ENCODE peak calls at places on chromosomes 6 and 20, in six cellular contexts. One of them, this sample, is unnamed.

GRCh38 chr6:79040083-79040482 is 38.0 kb downstream of the PHIP start:
- DNase-seq in NCI-H446: no peak
- DNase-seq in RWPE2: no peak
- DNase-seq in GM04504: no peak
- DNase-seq in RPMI8226: no peak
- DNase-seq in esophagus muscularis mucosa: no peak
- DNase-seq in this sample: peak; percentile 45

GRCh38 chr6:130933712-130934200 is 106.5 kb downstream of the SMLR1 start:
- DNase-seq in esophagus muscularis mucosa: no peak
- DNase-seq in GM04504: peak; percentile 42
- DNase-seq in NCI-H446: no peak
- DNase-seq in RWPE2: no peak
- DNase-seq in RPMI8226: no peak
- DNase-seq in this sample: no peak

GRCh38 chr6:42404494-42404893 is 47.2 kb downstream of the TRERF1 start:
- DNase-seq in RWPE2: peak; percentile 89
- DNase-seq in NCI-H446: no peak
- DNase-seq in GM04504: peak; percentile 59
- DNase-seq in esophagus muscularis mucosa: no peak
- DNase-seq in RPMI8226: no peak
- DNase-seq in this sample: peak; percentile 15

GRCh38 chr6:45713981-45714685 is 301.5 kb downstream of the CLIC5 start:
- DNase-seq in GM04504: no peak
- DNase-seq in esophagus muscularis mucosa: no peak
- DNase-seq in NCI-H446: no peak
- DNase-seq in RPMI8226: no peak
- DNase-seq in RWPE2: no peak
- DNase-seq in this sample: no peak

GRCh38 chr20:24699321-24700165 is 230.1 kb downstream of the SYNDIG1 start:
- DNase-seq in RPMI8226: no peak
- DNase-seq in RWPE2: no peak
- DNase-seq in esophagus muscularis mucosa: peak; percentile 70
- DNase-seq in GM04504: no peak
- DNase-seq in NCI-H446: peak; percentile 47
- DNase-seq in this sample: no peak

GRCh38 chr6:43610431-43610830 is 18.6 kb downstream of the GTPBP2 start:
- DNase-seq in GM04504: no peak
- DNase-seq in NCI-H446: no peak
- DNase-seq in RWPE2: no peak
- DNase-seq in RPMI8226: no peak
- DNase-seq in esophagus muscularis mucosa: no peak
- DNase-seq in this sample: no peak

GRCh38 chr6:80331522-80331921 is 225.1 kb downstream of the BCKDHB start:
- DNase-seq in GM04504: no peak
- DNase-seq in esophagus muscularis mucosa: no peak
- DNase-seq in NCI-H446: no peak
- DNase-seq in RPMI8226: no peak
- DNase-seq in RWPE2: no peak
- DNase-seq in this sample: no peak

GRCh38 chr6:138229072-138229471 is 10.8 kb upstream of the PBOV1 start:
- DNase-seq in NCI-H446: no peak
- DNase-seq in GM04504: no peak
- DNase-seq in RPMI8226: no peak
- DNase-seq in esophagus muscularis mucosa: no peak
- DNase-seq in RWPE2: no peak
- DNase-seq in this sample: no peak

GRCh38 chr6:155738602-155739001 is 283.0 kb upstream of the NOX3 start:
- DNase-seq in GM04504: no peak
- DNase-seq in NCI-H446: no peak
- DNase-seq in RPMI8226: no peak
- DNase-seq in esophagus muscularis mucosa: no peak
- DNase-seq in RWPE2: no peak
- DNase-seq in this sample: no peak

GRCh38 chr6:36769676-36770499 is 69.4 kb downstream of the CPNE5 start:
- DNase-seq in NCI-H446: no peak
- DNase-seq in RWPE2: no peak
- DNase-seq in GM04504: peak; percentile 35
- DNase-seq in esophagus muscularis mucosa: no peak
- DNase-seq in RPMI8226: no peak
- DNase-seq in this sample: no peak

GRCh38 chr20:40232288-40232687 is 456.7 kb downstream of the MAFB start:
- DNase-seq in RPMI8226: no peak
- DNase-seq in GM04504: no peak
- DNase-seq in NCI-H446: no peak
- DNase-seq in esophagus muscularis mucosa: no peak
- DNase-seq in RWPE2: no peak
- DNase-seq in this sample: no peak

GRCh38 chr6:149840345-149841075 is 23.6 kb downstream of the LRP11 start:
- DNase-seq in NCI-H446: peak; percentile 25
- DNase-seq in esophagus muscularis mucosa: no peak
- DNase-seq in RPMI8226: peak; percentile 68
- DNase-seq in GM04504: peak; percentile 87
- DNase-seq in RWPE2: no peak
- DNase-seq in this sample: no peak

This sample was measured in non-pigmented ciliary epithelial cell.